ENCODE peak calls at places on chromosomes 2 and 18, in nine cellular contexts. D, F, J, K, U, C, T, O and S are unnamed samples.

GRCh38 chr2:17851731-17852585 is 26.5 kb upstream of the KCNS3 start:
- DNase-seq in U (peak; percentile 67), O (peak; percentile 85), D (peak; percentile 47), C (no peak), J (peak; percentile 38), F (no peak), K (peak; percentile 51), T (peak; percentile 45), S (peak; percentile 71)

GRCh38 chr2:46241344-46241743 is 55.9 kb upstream of the EPAS1 start:
- DNase-seq in O (no peak), D (no peak), F (no peak), C (no peak), J (no peak), K (no peak), T (no peak), U (no peak), S (no peak)

GRCh38 chr2:79855264-79856006 is 342.6 kb downstream of the CTNNA2 start:
- DNase-seq in T (no peak), C (no peak), O (peak; percentile 74), K (no peak), J (no peak), F (no peak), D (peak; percentile 25), U (no peak), S (no peak)

GRCh38 chr2:84077504-84077903 is 381.6 kb downstream of the SUCLG1 start:
- DNase-seq in K (peak; percentile 16), J (no peak), T (peak; percentile 20), C (no peak), U (peak; percentile 27), D (peak; percentile 17), O (peak; percentile 71), F (no peak), S (no peak)

GRCh38 chr2:237996041-237996593 is 29.3 kb downstream of the UBE2F start:
- DNase-seq in U (no peak), O (no peak), F (no peak), T (no peak), C (no peak), J (no peak), D (no peak), K (no peak), S (no peak)

GRCh38 chr2:38428940-38429339 is 51.9 kb upstream of the ATL2 start:
- DNase-seq in K (no peak), O (no peak), D (no peak), C (no peak), J (no peak), U (no peak), T (no peak), F (no peak), S (no peak)

GRCh38 chr2:46886268-46887027 is 29.2 kb downstream of the MCFD2 start:
- DNase-seq in D (no peak), K (no peak), J (no peak), T (no peak), O (no peak), C (no peak), U (no peak), F (no peak), S (no peak)

GRCh38 chr2:174729797-174730529 is 34.3 kb downstream of the CHRNA1 start:
- DNase-seq in D (no peak), C (no peak), J (no peak), U (no peak), T (no peak), O (peak; percentile 74), K (no peak), F (no peak), S (no peak)

GRCh38 chr2:224101820-224102630 is 62.9 kb upstream of the SERPINE2 start:
- DNase-seq in F (no peak), C (no peak), J (no peak), D (no peak), U (no peak), T (no peak), O (no peak), K (no peak), S (no peak)

GRCh38 chr2:235043762-235044500 is 92.1 kb downstream of the SH3BP4 start:
- DNase-seq in K (no peak), F (peak; percentile 87), C (no peak), T (no peak), U (no peak), J (no peak), O (no peak), D (no peak), S (no peak)

GRCh38 chr18:79853993-79854364 is 56.2 kb downstream of the KCNG2 start:
- DNase-seq in F (no peak), K (no peak), D (no peak), C (peak; percentile 65), T (no peak), O (no peak), U (no peak), J (no peak), S (no peak)

GRCh38 chr2:96913398-96914202 is 43.7 kb upstream of the SEMA4C start:
- DNase-seq in T (peak; percentile 36), J (no peak), C (no peak), F (peak; percentile 81), U (no peak), O (no peak), K (no peak), D (peak; percentile 41), S (no peak)

GRCh38 chr18:7117390-7118355 is at the start of gene LAMA1:
- DNase-seq in U (no peak), D (no peak), F (no peak), C (no peak), O (peak; percentile 83), K (no peak), T (no peak), J (no peak), S (no peak)

GRCh38 chr18:9796933-9797549 is 88.7 kb upstream of the TXNDC2 start:
- DNase-seq in D (no peak), T (no peak), U (no peak), C (no peak), F (no peak), K (no peak), J (no peak), O (no peak), S (no peak)

DNA sequence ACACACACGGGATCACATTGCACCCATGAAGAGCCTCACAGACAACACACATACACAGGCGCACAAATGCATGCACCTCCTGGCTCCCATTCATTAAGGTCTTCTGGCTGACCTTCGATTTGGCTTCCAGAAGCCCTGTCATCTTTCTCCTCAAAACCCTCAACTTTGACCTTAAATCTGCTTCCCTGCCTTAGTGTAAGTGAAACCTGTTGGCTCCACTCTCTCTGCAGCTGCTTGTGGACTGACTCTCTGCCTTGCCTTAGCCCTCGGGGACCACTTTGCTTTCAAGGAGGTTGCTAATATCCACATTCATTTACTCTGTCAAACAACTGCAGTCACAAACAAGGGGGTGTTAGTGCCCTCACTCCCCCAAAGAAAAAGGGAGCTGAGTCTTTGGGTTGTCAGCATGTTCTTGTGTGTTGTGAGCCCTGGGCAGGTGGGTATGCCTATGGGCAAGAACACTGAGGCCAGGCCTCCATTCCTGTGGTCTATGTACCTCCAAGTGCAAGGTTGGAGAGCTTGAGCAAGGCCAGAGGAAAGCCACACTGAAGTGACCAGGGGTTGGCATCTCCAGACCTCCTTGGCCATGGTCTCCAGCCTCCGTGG is 3.9 kb downstream of the OSR1 start:
- DNase-seq in K (no peak), O (no peak), C (no peak), F (no peak), D (no peak), U (no peak), T (no peak), J (no peak), S (no peak)
- H3K27me3 ChIP-seq in K (no peaks in the 10 kb centered on the region), O (peaks cover 99% of the 10 kb centered on the region), C (peaks cover 99% of the 10 kb centered on the region), F (peaks cover 20% of the 10 kb centered on the region), D (peaks cover 91% of the 10 kb centered on the region), U (peaks cover under 1% of the 10 kb centered on the region), T (peaks cover 2% of the 10 kb centered on the region), J (peaks cover 7% of the 10 kb centered on the region), S (no peaks in the 10 kb centered on the region)

GRCh38 chr2:62343636-62344349 is 147.9 kb downstream of the B3GNT2 start:
- DNase-seq in J (no peak), C (no peak), K (no peak), O (no peak), F (no peak), T (no peak), U (no peak), D (no peak), S (no peak)

GRCh38 chr2:62339413-62339812 is 143.5 kb downstream of the B3GNT2 start:
- DNase-seq in K (no peak), T (no peak), O (no peak), U (no peak), C (no peak), F (no peak), J (no peak), D (no peak), S (no peak)

GRCh38 chr2:62343206-62343605 is 147.3 kb downstream of the B3GNT2 start:
- DNase-seq in J (no peak), F (no peak), D (no peak), U (no peak), K (no peak), T (no peak), C (no peak), O (no peak), S (no peak)

GRCh38 chr2:62339837-62340236 is 143.9 kb downstream of the B3GNT2 start:
- DNase-seq in D (no peak), T (no peak), C (no peak), O (no peak), J (no peak), U (no peak), F (no peak), K (no peak), S (no peak)

DNA sequence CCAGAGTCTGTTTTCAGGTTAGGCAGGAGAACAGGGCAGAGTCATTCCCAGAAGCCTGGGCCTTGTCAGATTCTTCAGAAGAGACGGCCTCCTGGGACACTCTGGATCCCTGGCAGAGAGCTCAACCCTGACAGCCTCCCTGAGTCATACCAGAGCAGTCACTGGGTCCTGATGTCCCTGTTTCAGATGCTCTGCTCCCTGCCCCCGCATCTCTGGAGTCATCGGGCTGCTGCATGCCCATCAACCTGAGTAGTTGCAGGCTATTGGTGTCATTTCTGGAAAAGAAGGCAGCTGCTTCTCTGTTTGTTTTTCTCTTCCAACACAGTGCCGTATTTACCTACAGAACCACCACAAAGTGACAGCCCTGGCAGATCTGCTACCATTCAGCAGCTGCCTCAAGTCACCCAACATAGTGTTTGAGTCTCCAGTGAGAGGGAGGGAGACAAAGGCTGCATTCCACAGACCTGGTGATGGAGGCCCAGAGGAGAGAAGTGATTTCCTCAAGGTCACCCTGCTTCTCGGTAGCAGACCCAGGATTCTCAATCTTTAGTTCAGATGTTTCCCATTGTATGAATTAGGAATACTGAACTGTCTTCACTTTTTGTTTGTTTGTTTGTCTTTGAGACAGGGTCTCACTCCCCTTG is 145.2 kb downstream of the B3GNT2 start:
- DNase-seq in J (no peak), C (no peak), F (no peak), U (no peak), O (no peak), K (no peak), D (peak; percentile 14), T (no peak), S (peak; percentile 90)
- TF ChIP-seq POLR2AphosphoS5 in J (no peak), C (no peak), F (peak; percentile 23), U (no peak), O (no peak), K (no peak), D (peak; percentile 73), T (no peak), S (peak; percentile 93)

GRCh38 chr18:36349552-36349951 is 52.0 kb downstream of the FHOD3 start:
- DNase-seq in D (no peak), C (no peak), T (no peak), K (no peak), O (no peak), J (no peak), F (no peak), U (no peak), S (no peak)
- H3K27me3 ChIP-seq in D (no peaks in the 10 kb centered on the region), C (no peaks in the 10 kb centered on the region), T (no peaks in the 10 kb centered on the region), K (no peaks in the 10 kb centered on the region), O (no peaks in the 10 kb centered on the region), J (no peaks in the 10 kb centered on the region), F (no peaks in the 10 kb centered on the region), U (no peaks in the 10 kb centered on the region), S (no peaks in the 10 kb centered on the region)

GRCh38 chr2:229257980-229258379 is 13.1 kb downstream of the PID1 start:
- DNase-seq in K (no peak), C (no peak), J (no peak), D (no peak), T (no peak), F (no peak), U (no peak), O (no peak), S (peak; percentile 69)
- TF ChIP-seq POLR2AphosphoS5 in K (no peak), C (no peak), J (no peak), D (no peak), T (no peak), F (no peak), U (no peak), O (no peak), S (peak; percentile 22)